ENCODE peak calls at places on chromosomes 2 and 18, in seven cellular contexts. L is skeletal muscle cell; E is GDM1; Y is ELR; U is nephron progenitor cell; D is glutamatergic neuron; R is activated T-cell treated with anti-CD3 and anti-CD28 coated beads, Interleukin-2, amount 50 U/mL, for 24 hours. I is an unnamed sample.

GRCh38 chr2:65974067-65974723 is 460.7 kb upstream of the MEIS1 start:
- DNase-seq in Y (peak; percentile 6), E (no peak), L (no peak), U (no peak), R (no peak), D (no peak), I (no peak)

GRCh38 chr2:131413148-131413747 is 49.3 kb upstream of the RAB6D start:
- DNase-seq in R (no peak), U (peak; percentile 29), E (peak; percentile 22), D (no peak), Y (peak; percentile 62), L (peak; percentile 14), I (peak; percentile 49)

GRCh38 chr2:200944467-200945394 is 18.7 kb downstream of the ORC2 start:
- DNase-seq in L (peak; percentile 68), Y (peak; percentile 97), R (peak; percentile 71), U (no peak), E (no peak), D (no peak), I (peak; percentile 95)

GRCh38 chr2:28695245-28695647 is 56.4 kb upstream of the PPP1CB start:
- DNase-seq in Y (no peak), D (no peak), R (no peak), E (no peak), U (peak; percentile 40), L (no peak), I (no peak)

GRCh38 chr2:205545971-205546370 is 136.3 kb upstream of the NRP2 start:
- DNase-seq in D (no peak), E (no peak), Y (no peak), R (no peak), U (no peak), L (no peak), I (no peak)

GRCh38 chr18:2914844-2915243 is 68.0 kb downstream of the EMILIN2 start:
- DNase-seq in E (no peak), Y (no peak), U (no peak), R (no peak), D (no peak), L (no peak), I (no peak)

GRCh38 chr18:54888933-54889332 is 60.7 kb downstream of the RAB27B start:
- DNase-seq in Y (peak; percentile 76), R (no peak), L (peak; percentile 60), U (no peak), E (no peak), D (no peak), I (peak; percentile 43)

GRCh38 chr2:222358876-222359275 is 60.1 kb upstream of the PAX3 start:
- DNase-seq in Y (peak; percentile 15), U (peak; percentile 23), D (peak; percentile 36), L (no peak), R (no peak), E (peak; percentile 66), I (peak; percentile 34)

GRCh38 chr2:42361728-42362298 is 796 bp upstream of the COX7A2L start:
- DNase-seq in L (no peak), D (no peak), E (no peak), R (no peak), U (no peak), Y (no peak), I (no peak)

GRCh38 chr2:106886916-106887758 is 1.2 kb upstream of the ST6GAL2 start:
- DNase-seq in Y (no peak), R (no peak), L (no peak), U (peak; percentile 70), E (no peak), D (peak; percentile 66), I (no peak)

GRCh38 chr2:53422979-53423378 is 344.6 kb upstream of the CHAC2 start:
- DNase-seq in R (no peak), D (peak; percentile 36), L (peak; percentile 22), U (peak; percentile 11), E (peak; percentile 54), Y (peak; percentile 69), I (no peak)

GRCh38 chr2:85428343-85428881 is 9.9 kb downstream of the SH2D6 start:
- DNase-seq in Y (no peak), D (no peak), R (no peak), U (no peak), E (peak; percentile 33), L (no peak), I (no peak)

GRCh38 chr2:198376677-198377076 is 572.3 kb downstream of the PLCL1 start:
- DNase-seq in L (no peak), D (no peak), U (no peak), E (no peak), Y (peak; percentile 48), R (no peak), I (no peak)

GRCh38 chr2:44324971-44325426 is 36.3 kb downstream of the PREPL start:
- DNase-seq in U (no peak), Y (peak; percentile 11), R (no peak), L (no peak), E (no peak), D (no peak), I (peak; percentile 9)

GRCh38 chr2:20425884-20426283 is 21.0 kb upstream of the RHOB start:
- DNase-seq in E (no peak), R (no peak), L (no peak), Y (no peak), U (no peak), D (no peak), I (no peak)

GRCh38 chr2:159116922-159117321 is 148.5 kb downstream of the TANC1 start:
- DNase-seq in U (no peak), L (no peak), D (no peak), R (no peak), E (no peak), Y (no peak), I (no peak)

GRCh38 chr2:192544371-192544955 is 349.7 kb upstream of the TMEFF2 start:
- DNase-seq in E (no peak), L (no peak), Y (peak; percentile 32), R (no peak), D (no peak), U (no peak), I (no peak)

GRCh38 chr2:29238497-29238896 is 123.3 kb downstream of the CLIP4 start:
- DNase-seq in L (no peak), D (peak; percentile 66), E (peak; percentile 22), R (no peak), Y (peak; percentile 56), U (no peak), I (no peak)

GRCh38 chr18:55582325-55582724 is 5.7 kb downstream of the TCF4 start:
- DNase-seq in L (no peak), U (peak; percentile 15), E (no peak), Y (peak; percentile 3), D (no peak), R (no peak), I (no peak)

I was measured in HS-5.